ENCODE peak calls at places on chromosomes 4 and X, in six cellular contexts. K is K562, R is GM12878, Y is H1, W is SK-N-SH, U is HepG2. X is an unnamed sample.

GRCh38 chr4:25441519-25442117 is 64.6 kb downstream of the ANAPC4 start:
- DNase-seq in K (peak; percentile 48), R (no peak), Y (peak; percentile 77), W (peak; percentile 52), U (peak; percentile 44), X (no peak)

GRCh38 chr4:2939383-2940243 is 23.6 kb downstream of the NOP14 start:
- DNase-seq in K (no peak), R (no peak), Y (no peak), W (no peak), U (no peak), X (no peak)

GRCh38 chr4:71697031-71697430 is 86.8 kb downstream of the GC start:
- DNase-seq in K (no peak), R (no peak), Y (no peak), W (no peak), U (no peak), X (no peak)

GRCh38 chr4:168019019-168019651 is 73.2 kb upstream of the ANXA10 start:
- DNase-seq in K (no peak), R (no peak), Y (no peak), W (no peak), U (no peak), X (no peak)

GRCh38 chr4:89108068-89108467 is 3.3 kb upstream of the TIGD2 start:
- DNase-seq in K (no peak), R (no peak), Y (no peak), W (no peak), U (no peak), X (no peak)

GRCh38 chr4:6992728-6993655 is 50.2 kb upstream of the TADA2B start:
- DNase-seq in K (no peak), R (no peak), Y (no peak), W (peak; percentile 75), U (no peak), X (no peak)

GRCh38 chr4:119132306-119132705 is 3.3 kb upstream of the MYOZ2 start:
- DNase-seq in K (no peak), R (no peak), Y (no peak), W (no peak), U (no peak), X (no peak)

GRCh38 chrX:13851996-13852695 is 35.3 kb upstream of the GPM6B start:
- DNase-seq in K (no peak), R (no peak), Y (no peak), W (no peak), U (no peak), X (no peak)

GRCh38 chr4:978957-979701 is 5.8 kb upstream of the DGKQ start:
- DNase-seq in K (no peak), R (no peak), Y (no peak), W (no peak), U (peak; percentile 32), X (peak; percentile 91)

GRCh38 chr4:72383439-72383838 is 185.6 kb downstream of the ADAMTS3 start:
- DNase-seq in K (no peak), R (no peak), Y (no peak), W (no peak), U (no peak), X (no peak)

GRCh38 chr4:15653430-15653829 is 1.7 kb downstream of the FBXL5 start:
- DNase-seq in K (no peak), R (no peak), Y (no peak), W (no peak), U (no peak), X (no peak)

GRCh38 chrX:34218063-34218462 is 85.9 kb upstream of the FAM47A start:
- DNase-seq in K (no peak), R (no peak), Y (no peak), W (no peak), U (no peak), X (peak; percentile 53)

GRCh38 chr4:139208404-139208945 is 31.5 kb upstream of the ELF2 start:
- DNase-seq in K (no peak), R (no peak), Y (no peak), W (no peak), U (peak; percentile 16), X (peak; percentile 93)

GRCh38 chr4:108130955-108131354 is 37.8 kb downstream of the LEF1 start:
- DNase-seq in K (no peak), R (no peak), Y (no peak), W (no peak), U (no peak), X (no peak)

GRCh38 chrX:110004210-110004609 is 1.3 kb downstream of the TMEM164 start:
- DNase-seq in K (no peak), R (no peak), Y (no peak), W (no peak), U (peak; percentile 9), X (no peak)

GRCh38 chr4:5845035-5845905 is 47.6 kb downstream of the CRMP1 start:
- DNase-seq in K (no peak), R (no peak), Y (no peak), W (no peak), U (no peak), X (no peak)

GRCh38 chrX:151397741-151398070 is 700 bp downstream of the VMA21 start:
- DNase-seq in K (peak; percentile 7), R (no peak), Y (no peak), W (peak; percentile 33), U (no peak), X (no peak)

GRCh38 chrX:19627533-19627932 is 112.2 kb upstream of the MAP3K15 start:
- DNase-seq in K (no peak), R (no peak), Y (no peak), W (no peak), U (no peak), X (no peak)

GRCh38 chrX:20144491-20144890 is 2.9 kb upstream of the EIF1AX start:
- DNase-seq in K (no peak), R (no peak), Y (no peak), W (no peak), U (no peak), X (no peak)

GRCh38 chrX:110678591-110678990 is 117.0 kb downstream of the CHRDL1 start:
- DNase-seq in K (no peak), R (no peak), Y (no peak), W (no peak), U (no peak), X (no peak)

GRCh38 chr4:53598483-53598882 is 7.2 kb upstream of the LNX1 start:
- DNase-seq in K (no peak), R (no peak), Y (no peak), W (no peak), U (no peak), X (no peak)

GRCh38 chr4:102429553-102429952 is 71.6 kb upstream of the NFKB1 start:
- DNase-seq in K (no peak), R (no peak), Y (no peak), W (no peak), U (no peak), X (no peak)
- TF ChIP-seq GABPA in K (no peak), R (no peak), Y (no peak), W (no peak), U (no peak), X (no peak)

GRCh38 chr4:173526724-173527102 is 3.3 kb downstream of the HAND2 start:
- DNase-seq in K (no peak), R (no peak), Y (no peak), W (peak; percentile 27), U (no peak), X (no peak)
- H3K27me3 ChIP-seq in K (no peaks in the 10 kb centered on the region), R (peaks cover 29% of the 10 kb centered on the region), Y (peaks cover 99% of the 10 kb centered on the region), W (no peaks in the 10 kb centered on the region), U (peaks cover 14% of the 10 kb centered on the region), X (peaks cover 92% of the 10 kb centered on the region)

DNA sequence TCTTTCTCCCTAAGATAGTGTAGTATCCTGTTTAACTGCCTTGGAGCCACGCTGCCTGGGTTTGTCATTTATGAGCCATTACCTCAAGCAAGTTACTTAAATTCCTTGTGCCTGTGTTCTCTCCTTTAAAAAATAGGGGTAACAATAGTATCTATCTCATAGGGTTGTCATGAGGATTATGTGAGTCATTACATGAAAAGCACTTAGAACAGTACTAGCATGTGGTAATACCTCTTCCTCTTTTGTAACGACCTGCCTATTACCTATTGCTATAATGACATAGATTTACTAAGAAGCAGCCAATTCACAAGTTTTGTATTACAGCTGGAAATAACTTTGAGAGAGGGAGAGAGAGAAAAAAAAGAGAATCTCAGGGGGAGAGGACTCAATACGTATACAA is 834.7 kb downstream of the RAPGEF2 start:
- DNase-seq in K (no peak), R (no peak), Y (no peak), W (no peak), U (no peak), X (no peak)
- TF ChIP-seq GABPA in K (no peak), R (no peak), Y (no peak), W (no peak), U (no peak), X (no peak)

DNA sequence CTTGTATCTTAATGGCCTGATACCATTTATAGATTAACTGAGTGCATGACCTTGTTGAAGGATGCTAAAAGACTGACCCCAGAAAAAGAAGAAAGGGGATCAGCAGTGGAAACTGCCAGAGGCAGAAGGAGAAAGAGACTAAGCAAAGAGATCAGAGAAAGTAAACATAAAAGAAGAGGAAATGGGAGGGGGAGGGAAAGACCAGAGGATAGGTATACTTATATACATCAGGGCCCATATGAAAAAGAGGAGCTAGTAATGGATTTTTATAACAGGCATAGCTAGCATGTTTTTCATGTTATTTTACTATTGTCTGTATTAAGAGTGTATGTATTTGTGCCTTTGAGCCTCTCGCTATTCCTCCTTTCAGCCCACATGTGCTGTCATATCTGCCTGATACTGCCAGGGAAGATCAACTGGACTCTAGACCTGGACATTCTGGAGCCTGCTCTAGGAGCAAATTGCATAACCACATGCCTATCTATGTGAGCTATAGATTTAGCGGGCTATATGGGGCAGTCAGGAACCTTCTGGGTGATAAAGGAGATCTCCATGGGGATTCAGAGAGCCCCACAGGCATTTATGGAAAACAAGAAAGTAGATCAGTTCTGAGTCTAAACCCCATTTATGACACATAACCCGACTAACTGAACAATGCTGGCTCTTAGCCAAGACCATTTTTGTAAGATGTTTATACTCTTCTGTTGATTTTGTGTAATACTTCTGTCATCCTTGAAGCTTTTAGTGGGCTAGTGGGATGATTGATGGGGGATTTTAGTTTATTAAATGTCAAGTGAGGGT is 13.4 kb upstream of the SNX12 start:
- DNase-seq in K (no peak), R (no peak), Y (no peak), W (no peak), U (peak; percentile 81), X (no peak)
- H3K27me3 ChIP-seq in K (no peaks in the 10 kb centered on the region), R (no peaks in the 10 kb centered on the region), Y (no peaks in the 10 kb centered on the region), W (peaks cover 5% of the 10 kb centered on the region), U (no peaks in the 10 kb centered on the region), X (no peaks in the 10 kb centered on the region)

GRCh38 chrX:48697182-48697727 is 721 bp downstream of the SUV39H1 start:
- DNase-seq in K (no peak), R (no peak), Y (no peak), W (no peak), U (no peak), X (no peak)

GRCh38 chrX:48695925-48696300 is 621 bp upstream of the SUV39H1 start:
- DNase-seq in K (no peak), R (no peak), Y (no peak), W (peak; percentile 55), U (no peak), X (no peak)

GRCh38 chrX:48696301-48697181 is at the start of gene SUV39H1:
- DNase-seq in K (peak; percentile 90), R (peak; percentile 45), Y (peak; percentile 67), W (peak; percentile 93), U (peak; percentile 71), X (peak; percentile 66)

GRCh38 chrX:48695524-48695875 is 1.0 kb upstream of the SUV39H1 start:
- DNase-seq in K (no peak), R (no peak), Y (no peak), W (no peak), U (no peak), X (no peak)

GRCh38 chrX:48694776-48695523 is 1.6 kb upstream of the SUV39H1 start:
- DNase-seq in K (no peak), R (no peak), Y (no peak), W (no peak), U (no peak), X (no peak)
- TF ChIP-seq GABPA in K (no peak), R (no peak), Y (no peak), W (no peak), U (no peak), X (no peak)

X was measured in HL-60.